ENCODE peak calls at places on chromosomes 13 and 19, in six cellular contexts. S, V, A, H, K and Y are unnamed samples.
A peak's percentile ranks its signal among the peaks of the same experiment; 100 is the strongest.

GRCh38 chr13:72565893-72566292 is 161.5 kb downstream of the MZT1 start:
- DNase-seq in S (no peak), V (no peak), A (peak; percentile 15), H (no peak), K (no peak), Y (no peak)

GRCh38 chr13:93480553-93481106 is 254.0 kb downstream of the GPC6 start:
- DNase-seq in S (no peak), V (no peak), A (no peak), H (no peak), K (no peak), Y (no peak)

GRCh38 chr13:35926859-35927530 is 204.2 kb downstream of the DCLK1 start:
- DNase-seq in S (no peak), V (no peak), A (peak; percentile 30), H (no peak), K (peak; percentile 78), Y (no peak)

GRCh38 chr13:51738226-51738905 is 65.6 kb downstream of the DHRS12 start:
- DNase-seq in S (no peak), V (no peak), A (no peak), H (no peak), K (no peak), Y (no peak)

GRCh38 chr19:16791942-16792341 is 37.3 kb upstream of the SIN3B start:
- DNase-seq in S (no peak), V (no peak), A (no peak), H (no peak), K (no peak), Y (peak; percentile 50)

GRCh38 chr13:89891416-89891815 is 1456.1 kb upstream of the MIR17HG start:
- DNase-seq in S (no peak), V (no peak), A (no peak), H (no peak), K (no peak), Y (no peak)

GRCh38 chr19:48539503-48540096 is 12.4 kb upstream of the SULT2B1 start:
- DNase-seq in S (no peak), V (no peak), A (peak; percentile 82), H (no peak), K (peak; percentile 72), Y (no peak)

GRCh38 chr13:56670563-56670962 is 470.2 kb upstream of the PRR20A start:
- DNase-seq in S (no peak), V (no peak), A (no peak), H (no peak), K (no peak), Y (no peak)

GRCh38 chr13:91955546-91956355 is 557.3 kb downstream of the GPC5 start:
- DNase-seq in S (no peak), V (no peak), A (no peak), H (no peak), K (no peak), Y (no peak)

GRCh38 chr19:7395360-7395781 is 46.6 kb downstream of the ARHGEF18 start:
- DNase-seq in S (no peak), V (no peak), A (no peak), H (no peak), K (no peak), Y (no peak)
- H3K27ac ChIP-seq in S (no peak overlapping the region), V (peak overlapping the region; percentile 85), A (peak overlapping the region; percentile 43), H (peak overlapping the region; percentile 73), K (peak overlapping the region; percentile 80), Y (peak overlapping the region; percentile 88)

GRCh38 chr19:42248270-42249148 is 6.1 kb upstream of the GSK3A start:
- DNase-seq in S (no peak), V (no peak), A (no peak), H (no peak), K (no peak), Y (peak; percentile 75)
- H3K27ac ChIP-seq in S (no peak overlapping the region), V (no peak overlapping the region), A (no peak overlapping the region), H (no peak overlapping the region), K (peak overlapping the region; percentile 100), Y (peak overlapping the region; percentile 99)

GRCh38 chr19:42239544-42240220 is 2.7 kb downstream of the GSK3A start:
- DNase-seq in S (no peak), V (no peak), A (no peak), H (no peak), K (no peak), Y (no peak)
- H3K27ac ChIP-seq in S (no peak overlapping the region), V (no peak overlapping the region), A (no peak overlapping the region), H (no peak overlapping the region), K (no peak overlapping the region), Y (peak overlapping the region; percentile 7)

GRCh38 chr13:49303533-49304252 is 56.0 kb downstream of the CDADC1 start:
- DNase-seq in S (no peak), V (peak; percentile 24), A (no peak), H (peak; percentile 45), K (peak; percentile 70), Y (peak; percentile 85)
- H3K27ac ChIP-seq in S (no peak overlapping the region), V (no peak overlapping the region), A (no peak overlapping the region), H (peak overlapping the region; percentile 86), K (peak overlapping the region; percentile 85), Y (no peak overlapping the region)

DNA sequence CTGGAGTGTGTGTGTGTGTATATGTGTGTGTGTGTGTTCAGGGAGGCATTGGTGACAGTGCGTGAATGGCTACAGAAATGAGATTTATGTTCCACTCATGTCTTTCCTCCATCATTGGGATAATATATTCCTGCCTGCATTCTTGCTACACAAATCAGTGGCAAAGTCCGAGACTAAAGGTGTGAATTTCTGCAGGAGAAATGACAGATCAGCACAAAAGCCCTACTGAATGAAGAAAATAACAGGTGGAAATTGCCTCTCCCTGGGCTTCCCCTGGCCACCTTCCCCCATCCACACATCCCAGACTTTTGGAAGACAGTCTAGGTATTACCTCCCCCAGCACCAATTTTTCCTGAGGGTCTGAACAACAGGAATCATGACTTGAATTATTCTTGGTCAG is 10.1 kb downstream of the SIGLEC6 start:
- DNase-seq in S (no peak), V (no peak), A (no peak), H (no peak), K (no peak), Y (no peak)
- H3K27ac ChIP-seq in S (no peak overlapping the region), V (no peak overlapping the region), A (no peak overlapping the region), H (no peak overlapping the region), K (no peak overlapping the region), Y (no peak overlapping the region)

DNA sequence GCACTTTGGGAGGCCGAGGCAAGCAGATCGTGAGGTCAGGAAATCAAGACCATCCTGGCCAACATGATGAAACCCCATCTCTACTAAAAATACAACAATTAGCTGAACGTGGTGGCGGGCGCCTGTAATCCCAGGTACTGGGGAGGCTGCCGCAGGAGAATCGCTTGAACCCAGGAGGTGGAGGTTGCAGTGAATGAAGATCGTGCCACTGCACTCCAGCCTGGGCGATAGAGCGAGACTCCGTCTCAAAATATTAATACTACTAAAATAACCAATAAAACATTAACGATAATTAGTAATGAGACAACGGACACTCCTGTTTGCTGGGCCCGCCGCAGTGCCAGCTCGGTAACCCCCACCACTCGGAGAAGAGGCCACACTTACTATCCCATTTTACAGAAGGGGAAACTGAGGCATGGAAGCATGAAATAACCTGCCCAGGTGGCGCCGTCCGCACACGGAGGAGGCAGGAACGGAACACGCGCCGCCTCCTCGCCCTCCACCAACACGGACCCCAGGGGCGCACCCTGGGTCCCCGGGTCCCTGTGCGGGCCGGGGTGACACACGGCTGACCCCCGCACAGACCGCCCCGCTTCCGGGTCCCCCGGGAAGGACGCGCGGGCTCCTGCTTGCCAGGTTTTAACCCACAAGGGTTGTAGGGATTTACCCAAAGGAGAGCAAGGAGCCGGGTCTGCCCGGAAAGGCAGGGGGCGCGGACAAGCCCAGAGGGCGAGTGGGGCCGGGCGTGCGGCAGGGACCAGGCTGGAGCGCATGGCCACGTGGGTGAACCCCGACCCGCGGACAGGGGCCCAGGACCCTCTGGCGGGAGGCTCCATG is 1.6 kb downstream of the R3HDM4 start:
- DNase-seq in S (peak; percentile 75), V (no peak), A (no peak), H (no peak), K (no peak), Y (peak; percentile 86)
- H3K27ac ChIP-seq in S (no peak overlapping the region), V (no peak overlapping the region), A (no peak overlapping the region), H (no peak overlapping the region), K (peak overlapping the region; percentile 49), Y (no peak overlapping the region)

DNA sequence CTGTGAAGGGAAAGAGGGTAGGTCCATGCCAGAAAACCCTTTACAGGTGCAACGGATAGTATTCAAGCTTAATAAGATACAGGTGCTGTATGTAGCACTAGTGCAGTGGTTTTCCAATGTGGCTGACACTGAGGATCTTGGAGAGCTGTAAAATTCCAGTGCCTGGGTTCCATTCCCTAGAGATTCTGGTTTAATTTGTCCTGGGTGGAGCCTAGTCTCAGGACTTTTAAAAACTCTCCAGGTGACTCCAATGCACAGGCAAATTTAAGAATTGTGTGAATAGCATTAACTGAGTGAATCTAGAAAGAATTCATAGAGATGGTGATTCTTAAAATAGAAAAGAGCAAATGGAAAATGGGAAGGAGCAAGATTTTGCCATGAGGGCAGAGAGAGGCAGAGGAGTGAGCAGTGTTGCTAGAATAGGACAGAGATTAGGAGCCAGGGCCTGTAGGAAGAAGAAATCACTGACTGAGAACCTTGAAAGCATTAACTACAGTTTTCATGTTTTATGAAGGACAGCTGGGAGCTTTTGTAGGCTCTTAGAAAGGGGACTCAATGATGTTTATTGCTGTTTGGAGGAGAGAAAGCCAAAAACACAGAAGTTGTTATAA is 261.8 kb downstream of the DLEU7 start:
- DNase-seq in S (no peak), V (no peak), A (no peak), H (no peak), K (no peak), Y (no peak)
- H3K27ac ChIP-seq in S (peak overlapping the region; percentile 12), V (no peak overlapping the region), A (no peak overlapping the region), H (no peak overlapping the region), K (no peak overlapping the region), Y (no peak overlapping the region)

GRCh38 chr19:2167896-2168618 is 4.3 kb downstream of the DOT1L start:
- DNase-seq in S (peak; percentile 85), V (peak; percentile 79), A (peak; percentile 44), H (peak; percentile 14), K (peak; percentile 78), Y (peak; percentile 93)
- H3K27ac ChIP-seq in S (peak overlapping the region; percentile 83), V (peak overlapping the region; percentile 90), A (peak overlapping the region; percentile 54), H (peak overlapping the region; percentile 89), K (peak overlapping the region; percentile 96), Y (peak overlapping the region; percentile 93)

GRCh38 chr19:36796714-36796999 is 24.1 kb upstream of the ZNF850 start:
- DNase-seq in S (no peak), V (no peak), A (no peak), H (no peak), K (no peak), Y (no peak)
- H3K27ac ChIP-seq in S (no peak overlapping the region), V (peak overlapping the region; percentile 53), A (peak overlapping the region; percentile 5), H (no peak overlapping the region), K (peak overlapping the region; percentile 78), Y (peak overlapping the region; percentile 90)

GRCh38 chr19:6604906-6605305 is 14.0 kb upstream of the CD70 start:
- DNase-seq in S (no peak), V (no peak), A (no peak), H (no peak), K (no peak), Y (no peak)

GRCh38 chr19:6599866-6600454 is 9.0 kb upstream of the CD70 start:
- DNase-seq in S (no peak), V (no peak), A (no peak), H (no peak), K (no peak), Y (no peak)

GRCh38 chr19:6602729-6603114 is 11.8 kb upstream of the CD70 start:
- DNase-seq in S (peak; percentile 20), V (no peak), A (no peak), H (no peak), K (no peak), Y (no peak)
- H3K27ac ChIP-seq in S (no peak overlapping the region), V (no peak overlapping the region), A (no peak overlapping the region), H (no peak overlapping the region), K (no peak overlapping the region), Y (no peak overlapping the region)